ENCODE peak calls at places on chromosome 14, in eight cellular contexts. P, S, R, H, B, W, U and G are unnamed samples.

GRCh38 chr14:26191666-26192065 is 406.2 kb downstream of the NOVA1 start:
- DNase-seq in B (no peak), R (no peak), U (no peak), H (no peak), W (no peak), P (no peak), S (no peak), G (no peak)

GRCh38 chr14:38855513-38855912 is 247.5 kb downstream of the SEC23A start:
- DNase-seq in W (no peak), U (no peak), S (no peak), H (no peak), P (no peak), B (no peak), R (no peak), G (no peak)

GRCh38 chr14:89701079-89702043 is 253.2 kb downstream of the EFCAB11 start:
- DNase-seq in R (peak), P (peak), B (peak), U (peak), S (peak), H (peak), W (peak), G (peak)

GRCh38 chr14:78401866-78402265 is 231.7 kb downstream of the NRXN3 start:
- DNase-seq in P (no peak), B (no peak), W (no peak), S (no peak), R (no peak), U (no peak), H (no peak), G (no peak)

GRCh38 chr14:89185919-89186849 is 230.8 kb downstream of the FOXN3 start:
- DNase-seq in H (peak), P (peak), R (peak), S (no peak), U (no peak), B (no peak), W (peak), G (no peak)

GRCh38 chr14:99595034-99595433 is 9.0 kb downstream of the CCDC85C start:
- DNase-seq in B (peak), U (no peak), H (no peak), R (no peak), S (no peak), P (no peak), W (no peak), G (no peak)

GRCh38 chr14:92316937-92317336 is 6.0 kb upstream of the SLC24A4 start:
- DNase-seq in P (peak), S (no peak), R (no peak), B (no peak), H (no peak), U (no peak), W (no peak), G (no peak)

GRCh38 chr14:98599082-98599481 is 672.9 kb downstream of the BCL11B start:
- DNase-seq in P (peak), U (no peak), S (no peak), H (no peak), B (no peak), W (no peak), R (no peak), G (no peak)

GRCh38 chr14:57317248-57317833 is 48.6 kb downstream of the AP5M1 start:
- DNase-seq in S (peak), R (peak), P (peak), H (peak), B (peak), W (peak), U (peak), G (peak)

GRCh38 chr14:82710257-82710841 is 1176.7 kb upstream of the SEL1L start:
- DNase-seq in B (no peak), S (no peak), P (peak), H (peak), W (peak), R (peak), U (no peak), G (no peak)

GRCh38 chr14:54002653-54003052 is 46.0 kb upstream of the BMP4 start:
- DNase-seq in P (no peak), U (no peak), W (no peak), H (peak), B (no peak), S (no peak), R (peak), G (no peak)

GRCh38 chr14:72617391-72618011 is 276.4 kb downstream of the DPF3 start:
- DNase-seq in S (peak), W (no peak), U (no peak), P (no peak), H (no peak), R (no peak), B (no peak), G (no peak)

DNA sequence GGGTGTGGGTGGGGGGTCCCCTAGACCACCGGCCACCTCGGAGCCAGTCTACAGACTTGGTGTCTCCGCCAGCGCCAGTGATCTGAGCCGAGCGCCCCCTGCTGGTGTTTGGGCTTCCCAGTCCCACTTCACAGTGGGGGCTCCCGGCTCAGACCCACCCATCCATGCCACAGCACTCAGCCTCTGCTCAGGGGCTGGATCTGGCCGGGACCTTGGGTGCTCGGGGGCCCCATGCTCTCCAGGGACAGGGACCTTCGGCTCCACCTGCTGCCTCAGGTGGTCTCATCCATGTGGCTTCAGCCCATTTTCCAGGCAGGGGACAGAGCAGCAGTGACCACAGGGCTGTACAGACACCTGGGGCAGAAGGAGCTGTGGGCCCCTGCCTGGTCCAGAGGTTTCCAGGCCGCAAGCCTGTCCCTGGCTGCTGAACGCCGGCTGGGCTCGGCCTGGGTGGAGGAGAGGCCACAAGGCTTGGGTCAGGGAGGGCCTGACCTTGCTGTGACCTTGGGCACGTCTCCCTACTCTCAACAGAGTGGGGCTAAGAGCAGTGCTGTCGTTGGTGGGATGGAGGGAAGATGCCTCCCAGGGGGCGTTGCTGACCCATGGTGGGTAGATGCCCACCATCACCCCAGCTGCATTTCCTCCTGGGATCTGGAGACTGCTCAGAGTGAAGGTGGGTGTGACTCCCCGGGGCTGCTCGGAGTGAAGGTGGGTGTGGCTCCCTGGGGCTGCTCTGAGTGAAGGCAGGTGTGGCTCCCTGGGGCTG is 86.3 kb downstream of the KIF26A start:
- DNase-seq in W (no peak), R (no peak), S (peak), B (no peak), U (peak), H (no peak), P (no peak), G (no peak)
- TF ChIP-seq CTCF in W (no peak), R (peak), S (peak), B (peak), U (no peak), H (no peak), P (peak), G (peak)

GRCh38 chr14:69828879-69829278 is 31.8 kb upstream of the SLC10A1 start:
- DNase-seq in S (no peak), P (no peak), U (no peak), H (no peak), W (no peak), B (no peak), R (no peak), G (no peak)

GRCh38 chr14:69827560-69827959 is 30.5 kb upstream of the SLC10A1 start:
- DNase-seq in P (peak), S (no peak), H (no peak), U (no peak), B (no peak), W (no peak), R (no peak), G (no peak)

GRCh38 chr14:69822456-69822855 is 25.4 kb upstream of the SLC10A1 start:
- DNase-seq in B (no peak), S (no peak), R (no peak), W (no peak), P (no peak), H (no peak), U (no peak), G (no peak)

GRCh38 chr14:69828372-69828771 is 31.3 kb upstream of the SLC10A1 start:
- DNase-seq in U (no peak), P (no peak), R (no peak), W (no peak), H (no peak), B (no peak), S (no peak), G (no peak)
- TF ChIP-seq CTCF in U (no peak), P (no peak), R (no peak), W (no peak), H (no peak), B (no peak), S (no peak), G (no peak)

GRCh38 chr14:67426983-67427601 is 15.1 kb upstream of the PLEK2 start:
- DNase-seq in B (peak), U (peak), H (peak), W (peak), S (peak), R (peak), P (peak), G (peak)
- TF ChIP-seq CTCF in B (peak), U (peak), H (peak), W (peak), S (peak), R (peak), P (peak), G (peak)

GRCh38 chr14:52951730-52952481 is 1.1 kb upstream of the FERMT2 start:
- DNase-seq in P (peak), R (peak), W (no peak), U (no peak), H (peak), S (peak), B (no peak), G (no peak)
- TF ChIP-seq CTCF in P (peak), R (peak), W (peak), U (no peak), H (peak), S (peak), B (no peak), G (no peak)

GRCh38 chr14:96090441-96091148 is 51.4 kb downstream of the C14orf132 start:
- DNase-seq in P (no peak), W (peak), S (peak), B (no peak), U (no peak), H (peak), R (peak), G (no peak)

GRCh38 chr14:96089401-96089800 is 50.2 kb downstream of the C14orf132 start:
- DNase-seq in P (no peak), R (no peak), H (no peak), S (no peak), B (no peak), U (no peak), W (no peak), G (no peak)

GRCh38 chr14:96086574-96087077 is 47.5 kb downstream of the C14orf132 start:
- DNase-seq in B (no peak), P (peak), S (no peak), R (peak), W (no peak), H (peak), U (no peak), G (no peak)

GRCh38 chr14:96088131-96088880 is 49.1 kb downstream of the C14orf132 start:
- DNase-seq in P (no peak), B (no peak), R (no peak), S (no peak), H (no peak), W (no peak), U (no peak), G (no peak)

DNA sequence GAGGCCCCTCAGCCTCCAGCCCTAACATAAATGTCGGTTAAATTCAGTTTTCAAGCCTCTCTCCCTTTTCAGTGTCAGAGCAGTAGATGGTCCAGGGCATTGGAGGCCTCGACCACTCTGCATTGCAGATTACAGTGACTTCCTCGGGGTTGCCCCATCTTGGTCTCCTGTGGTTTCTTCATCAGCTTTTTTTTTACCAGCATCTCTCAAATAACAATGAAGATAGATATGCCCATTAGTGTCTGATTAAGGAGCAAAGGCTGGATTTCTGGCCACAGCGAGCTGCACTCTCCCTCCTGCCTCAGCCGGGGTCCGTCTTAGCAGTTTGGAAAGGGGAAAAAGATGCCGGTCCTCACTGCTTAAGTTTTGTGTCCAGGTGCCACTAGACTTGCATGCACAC is 49.7 kb downstream of the C14orf132 start:
- DNase-seq in S (no peak), W (no peak), H (no peak), U (no peak), B (no peak), P (no peak), R (no peak), G (no peak)
- TF ChIP-seq CTCF in S (no peak), W (no peak), H (no peak), U (no peak), B (no peak), P (no peak), R (no peak), G (no peak)